ENCODE peak calls at places on chromosomes 12 and 14, in six cellular contexts. One of them, this sample, is unnamed.

GRCh38 chr14:67045440-67045839 is 143.8 kb upstream of the GARIN2 start:
- DNase-seq in stimulated activated CD8-positive, alpha-beta memory T cell treated with anti-CD3 and anti-CD28 coated beads, Interleukin-4, amount 100 ng/mL, for 4 hours: no peak
- DNase-seq in HFFc6: no peak
- DNase-seq in CD8-positive, alpha-beta T cell: no peak
- DNase-seq in uterus: no peak
- DNase-seq in Daoy: no peak
- DNase-seq in this sample: no peak

GRCh38 chr12:82730832-82731497 is 44.3 kb downstream of the TMTC2 start:
- DNase-seq in stimulated activated CD8-positive, alpha-beta memory T cell treated with anti-CD3 and anti-CD28 coated beads, Interleukin-4, amount 100 ng/mL, for 4 hours: no peak
- DNase-seq in HFFc6: no peak
- DNase-seq in CD8-positive, alpha-beta T cell: no peak
- DNase-seq in uterus: no peak
- DNase-seq in Daoy: no peak
- DNase-seq in this sample: no peak

GRCh38 chr12:176321-177181 is 37.4 kb downstream of the SLC6A12 start:
- DNase-seq in stimulated activated CD8-positive, alpha-beta memory T cell treated with anti-CD3 and anti-CD28 coated beads, Interleukin-4, amount 100 ng/mL, for 4 hours: no peak
- DNase-seq in HFFc6: peak
- DNase-seq in CD8-positive, alpha-beta T cell: no peak
- DNase-seq in uterus: no peak
- DNase-seq in Daoy: peak
- DNase-seq in this sample: peak

GRCh38 chr12:87444039-87444438 is 585.2 kb downstream of the C12orf50 start:
- DNase-seq in stimulated activated CD8-positive, alpha-beta memory T cell treated with anti-CD3 and anti-CD28 coated beads, Interleukin-4, amount 100 ng/mL, for 4 hours: no peak
- DNase-seq in HFFc6: no peak
- DNase-seq in CD8-positive, alpha-beta T cell: no peak
- DNase-seq in uterus: no peak
- DNase-seq in Daoy: no peak
- DNase-seq in this sample: no peak

GRCh38 chr14:42927313-42927712 is 1320.6 kb downstream of the LRFN5 start:
- DNase-seq in stimulated activated CD8-positive, alpha-beta memory T cell treated with anti-CD3 and anti-CD28 coated beads, Interleukin-4, amount 100 ng/mL, for 4 hours: no peak
- DNase-seq in HFFc6: no peak
- DNase-seq in CD8-positive, alpha-beta T cell: no peak
- DNase-seq in uterus: no peak
- DNase-seq in Daoy: no peak
- DNase-seq in this sample: no peak

GRCh38 chr12:1939745-1940607 is 21.5 kb upstream of the CACNA2D4 start:
- DNase-seq in stimulated activated CD8-positive, alpha-beta memory T cell treated with anti-CD3 and anti-CD28 coated beads, Interleukin-4, amount 100 ng/mL, for 4 hours: peak
- DNase-seq in HFFc6: peak
- DNase-seq in CD8-positive, alpha-beta T cell: peak
- DNase-seq in uterus: peak
- DNase-seq in Daoy: peak
- DNase-seq in this sample: peak

GRCh38 chr12:119202121-119202527 is 23.4 kb downstream of the HSPB8 start:
- DNase-seq in stimulated activated CD8-positive, alpha-beta memory T cell treated with anti-CD3 and anti-CD28 coated beads, Interleukin-4, amount 100 ng/mL, for 4 hours: no peak
- DNase-seq in HFFc6: no peak
- DNase-seq in CD8-positive, alpha-beta T cell: no peak
- DNase-seq in uterus: no peak
- DNase-seq in Daoy: no peak
- DNase-seq in this sample: no peak

GRCh38 chr12:90023207-90023870 is 314.7 kb upstream of the ATP2B1 start:
- DNase-seq in stimulated activated CD8-positive, alpha-beta memory T cell treated with anti-CD3 and anti-CD28 coated beads, Interleukin-4, amount 100 ng/mL, for 4 hours: no peak
- DNase-seq in HFFc6: no peak
- DNase-seq in CD8-positive, alpha-beta T cell: no peak
- DNase-seq in uterus: no peak
- DNase-seq in Daoy: peak
- DNase-seq in this sample: no peak